ENCODE peak calls at places on chromosomes 7 and 10, in nine cellular contexts. One of them, this sample, is unnamed.
A peak's percentile ranks its signal among the peaks of the same experiment; 100 is the strongest.

GRCh38 chr10:76278811-76279460 is 847.5 kb downstream of the LRMDA start:
- DNase-seq in thoracic aorta: no peak
- DNase-seq in GM13977: no peak
- DNase-seq in coronary artery: no peak
- DNase-seq in A549: no peak
- DNase-seq in B cell: no peak
- DNase-seq in body of pancreas: no peak
- DNase-seq in osteocyte: no peak
- DNase-seq in brain microvascular endothelial cell: no peak
- DNase-seq in this sample: no peak

GRCh38 chr7:51356849-51357516 is 40.4 kb upstream of the COBL start:
- DNase-seq in body of pancreas: peak; percentile 54
- DNase-seq in brain microvascular endothelial cell: no peak
- DNase-seq in A549: no peak
- DNase-seq in GM13977: no peak
- DNase-seq in thoracic aorta: no peak
- DNase-seq in B cell: no peak
- DNase-seq in osteocyte: peak; percentile 71
- DNase-seq in coronary artery: no peak
- DNase-seq in this sample: peak; percentile 40

GRCh38 chr10:109893371-109893770 is 29.9 kb downstream of the XPNPEP1 start:
- DNase-seq in body of pancreas: no peak
- DNase-seq in osteocyte: no peak
- DNase-seq in thoracic aorta: no peak
- DNase-seq in coronary artery: no peak
- DNase-seq in B cell: no peak
- DNase-seq in A549: no peak
- DNase-seq in GM13977: no peak
- DNase-seq in brain microvascular endothelial cell: no peak
- DNase-seq in this sample: no peak

GRCh38 chr10:61904711-61905445 is 3.4 kb downstream of the ARID5B start:
- DNase-seq in B cell: peak; percentile 52
- DNase-seq in thoracic aorta: no peak
- DNase-seq in coronary artery: no peak
- DNase-seq in A549: peak; percentile 47
- DNase-seq in GM13977: peak; percentile 59
- DNase-seq in body of pancreas: peak; percentile 38
- DNase-seq in osteocyte: no peak
- DNase-seq in brain microvascular endothelial cell: peak; percentile 66
- DNase-seq in this sample: peak; percentile 71

GRCh38 chr7:81627565-81628287 is 142.1 kb downstream of the HGF start:
- DNase-seq in body of pancreas: no peak
- DNase-seq in thoracic aorta: no peak
- DNase-seq in B cell: no peak
- DNase-seq in A549: no peak
- DNase-seq in osteocyte: no peak
- DNase-seq in brain microvascular endothelial cell: no peak
- DNase-seq in coronary artery: no peak
- DNase-seq in GM13977: no peak
- DNase-seq in this sample: no peak

GRCh38 chr10:102540023-102540422 is 36.3 kb downstream of the SUFU start:
- DNase-seq in B cell: no peak
- DNase-seq in thoracic aorta: no peak
- DNase-seq in GM13977: peak; percentile 42
- DNase-seq in coronary artery: no peak
- DNase-seq in A549: peak; percentile 27
- DNase-seq in brain microvascular endothelial cell: peak; percentile 23
- DNase-seq in body of pancreas: no peak
- DNase-seq in osteocyte: no peak
- DNase-seq in this sample: no peak

GRCh38 chr7:21887779-21888178 is 57.9 kb downstream of the CDCA7L start:
- DNase-seq in osteocyte: no peak
- DNase-seq in coronary artery: no peak
- DNase-seq in brain microvascular endothelial cell: no peak
- DNase-seq in A549: no peak
- DNase-seq in body of pancreas: no peak
- DNase-seq in GM13977: no peak
- DNase-seq in B cell: no peak
- DNase-seq in thoracic aorta: no peak
- DNase-seq in this sample: no peak

GRCh38 chr7:31061185-31061584 is 9.1 kb downstream of the ADCYAP1R1 start:
- DNase-seq in GM13977: no peak
- DNase-seq in body of pancreas: no peak
- DNase-seq in thoracic aorta: no peak
- DNase-seq in B cell: no peak
- DNase-seq in A549: peak; percentile 9
- DNase-seq in osteocyte: no peak
- DNase-seq in coronary artery: no peak
- DNase-seq in brain microvascular endothelial cell: no peak
- DNase-seq in this sample: no peak

GRCh38 chr10:129525408-129525807 is 58.4 kb downstream of the MGMT start:
- DNase-seq in body of pancreas: no peak
- DNase-seq in thoracic aorta: no peak
- DNase-seq in A549: no peak
- DNase-seq in B cell: no peak
- DNase-seq in brain microvascular endothelial cell: peak; percentile 24
- DNase-seq in GM13977: no peak
- DNase-seq in osteocyte: no peak
- DNase-seq in coronary artery: no peak
- DNase-seq in this sample: no peak

GRCh38 chr10:5611899-5612680 is 54.3 kb downstream of the ASB13 start:
- DNase-seq in thoracic aorta: no peak
- DNase-seq in brain microvascular endothelial cell: no peak
- DNase-seq in B cell: no peak
- DNase-seq in A549: no peak
- DNase-seq in osteocyte: no peak
- DNase-seq in coronary artery: no peak
- DNase-seq in GM13977: no peak
- DNase-seq in body of pancreas: no peak
- DNase-seq in this sample: no peak

GRCh38 chr10:26839966-26840627 is 20.7 kb downstream of the ABI1 start:
- DNase-seq in GM13977: no peak
- DNase-seq in B cell: no peak
- DNase-seq in A549: no peak
- DNase-seq in coronary artery: no peak
- DNase-seq in thoracic aorta: no peak
- DNase-seq in brain microvascular endothelial cell: no peak
- DNase-seq in osteocyte: no peak
- DNase-seq in body of pancreas: no peak
- DNase-seq in this sample: no peak
- TF ChIP-seq CTCF in GM13977: no peak
- TF ChIP-seq CTCF in B cell: no peak
- TF ChIP-seq CTCF in A549: no peak
- TF ChIP-seq CTCF in coronary artery: no peak
- TF ChIP-seq CTCF in thoracic aorta: no peak
- TF ChIP-seq CTCF in brain microvascular endothelial cell: no peak
- TF ChIP-seq CTCF in osteocyte: no peak
- TF ChIP-seq CTCF in body of pancreas: no peak
- TF ChIP-seq CTCF in this sample: no peak

DNA sequence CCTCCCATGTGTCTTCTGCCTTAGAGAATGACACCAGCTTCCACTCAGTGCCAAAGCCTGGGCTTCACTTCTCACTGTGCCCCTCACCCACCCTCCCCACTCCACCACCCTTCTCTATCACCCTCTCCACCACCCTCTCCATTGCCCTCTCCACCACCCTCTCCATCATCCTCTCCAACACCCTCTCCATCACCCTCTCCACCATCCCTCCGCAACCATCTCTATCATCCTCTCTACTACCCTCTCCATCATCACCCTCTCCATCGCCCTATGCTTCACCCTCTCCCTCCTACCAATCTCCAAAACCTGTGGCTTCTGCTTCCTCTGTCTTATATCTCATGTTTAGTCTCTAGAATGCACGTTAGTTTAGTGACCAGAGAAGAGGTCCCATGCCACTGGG is 91.0 kb upstream of the TMEM72 start:
- DNase-seq in osteocyte: no peak
- DNase-seq in GM13977: no peak
- DNase-seq in thoracic aorta: no peak
- DNase-seq in coronary artery: no peak
- DNase-seq in A549: no peak
- DNase-seq in body of pancreas: no peak
- DNase-seq in brain microvascular endothelial cell: no peak
- DNase-seq in B cell: no peak
- DNase-seq in this sample: no peak
- TF ChIP-seq CTCF in osteocyte: no peak
- TF ChIP-seq CTCF in GM13977: no peak
- TF ChIP-seq CTCF in thoracic aorta: no peak
- TF ChIP-seq CTCF in coronary artery: no peak
- TF ChIP-seq CTCF in A549: no peak
- TF ChIP-seq CTCF in body of pancreas: no peak
- TF ChIP-seq CTCF in brain microvascular endothelial cell: no peak
- TF ChIP-seq CTCF in B cell: no peak
- TF ChIP-seq CTCF in this sample: no peak

DNA sequence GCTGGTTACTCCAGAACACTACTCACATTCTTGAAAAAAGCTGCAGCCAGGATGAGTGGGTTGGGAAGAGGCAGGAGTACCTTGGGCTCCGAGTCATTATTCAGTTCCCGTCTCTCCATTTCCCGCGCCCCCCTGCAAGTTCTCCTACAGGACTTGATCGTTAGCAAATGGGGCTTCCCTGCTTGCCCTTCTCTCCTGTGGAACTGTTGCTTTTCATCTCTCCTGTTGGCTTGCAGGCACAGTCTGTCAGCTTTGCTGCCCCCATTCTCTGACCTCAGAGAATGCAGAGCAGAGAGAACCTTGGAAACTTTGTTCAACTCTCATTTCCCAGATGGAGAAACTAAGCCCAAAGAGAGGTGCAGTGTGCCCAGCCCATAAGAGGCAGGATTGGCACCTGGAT is 35.6 kb upstream of the LRRC4 start:
- DNase-seq in thoracic aorta: no peak
- DNase-seq in B cell: no peak
- DNase-seq in body of pancreas: no peak
- DNase-seq in A549: no peak
- DNase-seq in osteocyte: no peak
- DNase-seq in GM13977: no peak
- DNase-seq in brain microvascular endothelial cell: no peak
- DNase-seq in coronary artery: no peak
- DNase-seq in this sample: no peak
- TF ChIP-seq CTCF in thoracic aorta: no peak
- TF ChIP-seq CTCF in B cell: no peak
- TF ChIP-seq CTCF in body of pancreas: no peak
- TF ChIP-seq CTCF in A549: no peak
- TF ChIP-seq CTCF in osteocyte: peak; percentile 21
- TF ChIP-seq CTCF in GM13977: no peak
- TF ChIP-seq CTCF in brain microvascular endothelial cell: peak; percentile 28
- TF ChIP-seq CTCF in coronary artery: no peak
- TF ChIP-seq CTCF in this sample: peak; percentile 9

GRCh38 chr7:141649865-141650499 is 52.0 kb downstream of the DENND11 start:
- DNase-seq in A549: peak; percentile 80
- DNase-seq in coronary artery: no peak
- DNase-seq in GM13977: peak; percentile 68
- DNase-seq in osteocyte: no peak
- DNase-seq in body of pancreas: peak; percentile 79
- DNase-seq in thoracic aorta: peak; percentile 25
- DNase-seq in B cell: peak; percentile 65
- DNase-seq in brain microvascular endothelial cell: peak; percentile 94
- DNase-seq in this sample: peak; percentile 89
- TF ChIP-seq CTCF in A549: peak; percentile 83
- TF ChIP-seq CTCF in coronary artery: peak; percentile 42
- TF ChIP-seq CTCF in GM13977: peak; percentile 79
- TF ChIP-seq CTCF in osteocyte: peak; percentile 89
- TF ChIP-seq CTCF in body of pancreas: peak; percentile 70
- TF ChIP-seq CTCF in thoracic aorta: peak; percentile 58
- TF ChIP-seq CTCF in B cell: peak; percentile 80
- TF ChIP-seq CTCF in brain microvascular endothelial cell: peak; percentile 89
- TF ChIP-seq CTCF in this sample: peak; percentile 95

GRCh38 chr7:27165089-27165654 is at the start of gene HOXA9:
- DNase-seq in brain microvascular endothelial cell: no peak
- DNase-seq in thoracic aorta: no peak
- DNase-seq in body of pancreas: no peak
- DNase-seq in GM13977: no peak
- DNase-seq in coronary artery: no peak
- DNase-seq in osteocyte: no peak
- DNase-seq in B cell: peak; percentile 35
- DNase-seq in A549: no peak
- DNase-seq in this sample: no peak
- TF ChIP-seq CTCF in brain microvascular endothelial cell: no peak
- TF ChIP-seq CTCF in thoracic aorta: no peak
- TF ChIP-seq CTCF in body of pancreas: no peak
- TF ChIP-seq CTCF in GM13977: no peak
- TF ChIP-seq CTCF in coronary artery: no peak
- TF ChIP-seq CTCF in osteocyte: no peak
- TF ChIP-seq CTCF in B cell: no peak
- TF ChIP-seq CTCF in A549: no peak
- TF ChIP-seq CTCF in this sample: peak; percentile 18

GRCh38 chr7:128398841-128399135 is 11.0 kb downstream of the IMPDH1 start:
- DNase-seq in A549: no peak
- DNase-seq in B cell: no peak
- DNase-seq in thoracic aorta: no peak
- DNase-seq in GM13977: no peak
- DNase-seq in osteocyte: no peak
- DNase-seq in brain microvascular endothelial cell: no peak
- DNase-seq in coronary artery: no peak
- DNase-seq in body of pancreas: no peak
- DNase-seq in this sample: no peak
- TF ChIP-seq CTCF in A549: no peak
- TF ChIP-seq CTCF in B cell: peak; percentile 49
- TF ChIP-seq CTCF in thoracic aorta: peak; percentile 23
- TF ChIP-seq CTCF in GM13977: no peak
- TF ChIP-seq CTCF in osteocyte: peak; percentile 3
- TF ChIP-seq CTCF in brain microvascular endothelial cell: no peak
- TF ChIP-seq CTCF in coronary artery: peak; percentile 19
- TF ChIP-seq CTCF in body of pancreas: no peak
- TF ChIP-seq CTCF in this sample: no peak

DNA sequence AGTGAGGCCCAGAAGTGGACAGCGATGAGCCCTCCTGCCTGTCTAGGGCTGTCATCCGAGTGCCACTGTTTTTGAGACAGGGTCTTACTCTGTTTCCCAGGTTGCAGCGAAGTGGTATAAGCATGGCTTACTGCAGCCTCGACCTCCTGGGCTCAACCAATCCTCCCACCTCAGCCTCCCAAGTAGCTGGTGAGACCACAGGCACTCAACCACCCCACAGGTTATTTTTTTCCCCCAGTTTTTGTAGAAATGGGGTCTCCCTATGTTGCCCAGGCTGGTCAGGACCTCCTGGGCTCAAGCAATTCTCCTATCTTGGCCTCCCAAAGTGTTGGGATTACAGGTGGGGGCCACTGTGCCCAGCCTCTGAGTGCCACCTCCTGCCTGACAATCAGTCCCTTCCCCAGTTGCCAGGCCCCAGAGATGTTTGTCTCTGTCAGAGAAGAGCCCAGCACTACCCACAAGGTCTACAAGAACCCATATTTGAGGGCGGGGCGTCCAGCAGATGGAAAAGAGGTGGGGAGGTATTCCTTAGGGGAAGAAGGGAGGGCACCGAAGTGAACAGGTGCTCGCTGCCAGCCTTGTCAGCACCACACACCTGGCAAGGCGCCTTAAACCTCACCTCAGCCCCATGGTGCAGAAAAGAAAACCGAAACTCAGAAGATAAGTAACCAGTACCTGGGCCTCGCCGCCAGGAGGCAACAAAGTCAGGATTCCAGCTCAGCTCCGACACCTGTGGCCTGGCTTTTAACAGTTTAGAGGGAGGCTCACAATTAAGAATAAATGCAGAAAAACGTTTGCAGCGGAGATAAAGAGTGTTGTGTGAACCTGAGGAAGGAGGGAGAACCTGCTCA is 77.4 kb upstream of the ANLN start:
- DNase-seq in thoracic aorta: no peak
- DNase-seq in GM13977: peak; percentile 50
- DNase-seq in body of pancreas: peak; percentile 95
- DNase-seq in A549: peak; percentile 37
- DNase-seq in brain microvascular endothelial cell: no peak
- DNase-seq in B cell: peak; percentile 32
- DNase-seq in osteocyte: peak; percentile 75
- DNase-seq in coronary artery: no peak
- DNase-seq in this sample: no peak
- TF ChIP-seq CTCF in thoracic aorta: no peak
- TF ChIP-seq CTCF in GM13977: peak; percentile 33
- TF ChIP-seq CTCF in body of pancreas: peak; percentile 83
- TF ChIP-seq CTCF in A549: peak; percentile 31
- TF ChIP-seq CTCF in brain microvascular endothelial cell: peak; percentile 25
- TF ChIP-seq CTCF in B cell: peak; percentile 14
- TF ChIP-seq CTCF in osteocyte: peak; percentile 35
- TF ChIP-seq CTCF in coronary artery: no peak
- TF ChIP-seq CTCF in this sample: peak; percentile 30